ENCODE peak calls at places on chromosome 18, in five cellular contexts. G is SJSA1; F is PC-3; Z is OCI-M1; Q is activated T-helper 9 cell treated with anti-CD3 and anti-CD28 coated beads, Interleukin-2, amount 50 U/mL, for 16 hours. M is an unnamed sample.

GRCh38 chr18:54822872-54823845 is 5.1 kb upstream of the RAB27B start:
- DNase-seq in Z (peak; percentile 65), Q (no peak), F (peak; percentile 87), G (no peak), M (peak; percentile 10)

GRCh38 chr18:2805970-2806943 is 40.5 kb upstream of the EMILIN2 start:
- DNase-seq in F (peak; percentile 23), Q (no peak), G (peak; percentile 54), Z (no peak), M (no peak)

GRCh38 chr18:24989760-24990547 is 362.0 kb downstream of the ZNF521 start:
- DNase-seq in Z (no peak), G (no peak), F (no peak), Q (no peak), M (no peak)

GRCh38 chr18:59035591-59035990 is 104.1 kb upstream of the SEC11C start:
- DNase-seq in G (no peak), Q (no peak), Z (no peak), F (no peak), M (no peak)

GRCh38 chr18:13565228-13565627 is 161.1 kb downstream of the FAM210A start:
- DNase-seq in G (no peak), Q (no peak), F (no peak), Z (no peak), M (no peak)

GRCh38 chr18:32424696-32425095 is 46.0 kb downstream of the GAREM1 start:
- DNase-seq in Q (no peak), F (no peak), Z (no peak), G (no peak), M (no peak)

GRCh38 chr18:65975536-65975935 is 224.7 kb downstream of the CDH7 start:
- DNase-seq in Z (no peak), F (peak; percentile 78), G (no peak), Q (no peak), M (no peak)

GRCh38 chr18:62781893-62782292 is 66.6 kb downstream of the PHLPP1 start:
- DNase-seq in F (peak; percentile 85), Z (no peak), G (peak; percentile 70), Q (no peak), M (no peak)

GRCh38 chr18:57839942-57840381 is 36.8 kb upstream of the ATP8B1 start:
- DNase-seq in G (peak; percentile 50), F (peak; percentile 88), Z (no peak), Q (no peak), M (peak; percentile 26)

GRCh38 chr18:13480856-13481255 is 245.5 kb downstream of the FAM210A start:
- DNase-seq in Q (no peak), Z (no peak), G (no peak), F (no peak), M (no peak)